ENCODE peak calls at places on chromosomes 13 and 19, in nine cellular contexts. One of them, this sample, is unnamed.

GRCh38 chr13:22828081-22828480 is 352.7 kb upstream of the SGCG start:
- DNase-seq in upper lobe of right lung: no peak
- DNase-seq in MM.1S: no peak
- DNase-seq in AML-193: no peak
- DNase-seq in left cardiac atrium: no peak
- DNase-seq in stimulated activated CD4-positive, alpha-beta T cell treated with anti-CD3 and anti-CD28 coated beads, Interleukin-15, amount 100 ng/mL, for 24 hours: no peak
- DNase-seq in activated CD4-positive, alpha-beta memory T cell treated with anti-CD3 and anti-CD28 coated beads, Interleukin-2, amount 10 ng/mL, durations not matched to agents 7 days and 5 days: no peak
- DNase-seq in A549: no peak
- DNase-seq in T-cell: no peak
- DNase-seq in this sample: peak

GRCh38 chr19:41932259-41933130 is 4.2 kb upstream of the ERFL start:
- DNase-seq in upper lobe of right lung: no peak
- DNase-seq in MM.1S: no peak
- DNase-seq in AML-193: no peak
- DNase-seq in left cardiac atrium: no peak
- DNase-seq in stimulated activated CD4-positive, alpha-beta T cell treated with anti-CD3 and anti-CD28 coated beads, Interleukin-15, amount 100 ng/mL, for 24 hours: no peak
- DNase-seq in activated CD4-positive, alpha-beta memory T cell treated with anti-CD3 and anti-CD28 coated beads, Interleukin-2, amount 10 ng/mL, durations not matched to agents 7 days and 5 days: no peak
- DNase-seq in A549: no peak
- DNase-seq in T-cell: no peak
- DNase-seq in this sample: no peak

GRCh38 chr13:75762066-75762937 is 126.2 kb downstream of the LMO7 start:
- DNase-seq in upper lobe of right lung: no peak
- DNase-seq in MM.1S: peak
- DNase-seq in AML-193: no peak
- DNase-seq in left cardiac atrium: no peak
- DNase-seq in stimulated activated CD4-positive, alpha-beta T cell treated with anti-CD3 and anti-CD28 coated beads, Interleukin-15, amount 100 ng/mL, for 24 hours: peak
- DNase-seq in activated CD4-positive, alpha-beta memory T cell treated with anti-CD3 and anti-CD28 coated beads, Interleukin-2, amount 10 ng/mL, durations not matched to agents 7 days and 5 days: peak
- DNase-seq in A549: no peak
- DNase-seq in T-cell: peak
- DNase-seq in this sample: peak

GRCh38 chr19:33219261-33219812 is 6.3 kb downstream of the SLC7A10 start:
- DNase-seq in upper lobe of right lung: no peak
- DNase-seq in MM.1S: no peak
- DNase-seq in AML-193: no peak
- DNase-seq in left cardiac atrium: no peak
- DNase-seq in stimulated activated CD4-positive, alpha-beta T cell treated with anti-CD3 and anti-CD28 coated beads, Interleukin-15, amount 100 ng/mL, for 24 hours: no peak
- DNase-seq in activated CD4-positive, alpha-beta memory T cell treated with anti-CD3 and anti-CD28 coated beads, Interleukin-2, amount 10 ng/mL, durations not matched to agents 7 days and 5 days: no peak
- DNase-seq in A549: no peak
- DNase-seq in T-cell: no peak
- DNase-seq in this sample: no peak

GRCh38 chr13:99981115-99982020 is at the start of gene ZIC2:
- DNase-seq in upper lobe of right lung: no peak
- DNase-seq in MM.1S: peak
- DNase-seq in AML-193: no peak
- DNase-seq in left cardiac atrium: no peak
- DNase-seq in stimulated activated CD4-positive, alpha-beta T cell treated with anti-CD3 and anti-CD28 coated beads, Interleukin-15, amount 100 ng/mL, for 24 hours: peak
- DNase-seq in activated CD4-positive, alpha-beta memory T cell treated with anti-CD3 and anti-CD28 coated beads, Interleukin-2, amount 10 ng/mL, durations not matched to agents 7 days and 5 days: no peak
- DNase-seq in A549: no peak
- DNase-seq in T-cell: no peak
- DNase-seq in this sample: no peak

GRCh38 chr13:98422046-98422445 is 154.9 kb downstream of the STK24 start:
- DNase-seq in upper lobe of right lung: no peak
- DNase-seq in MM.1S: no peak
- DNase-seq in AML-193: no peak
- DNase-seq in left cardiac atrium: no peak
- DNase-seq in stimulated activated CD4-positive, alpha-beta T cell treated with anti-CD3 and anti-CD28 coated beads, Interleukin-15, amount 100 ng/mL, for 24 hours: no peak
- DNase-seq in activated CD4-positive, alpha-beta memory T cell treated with anti-CD3 and anti-CD28 coated beads, Interleukin-2, amount 10 ng/mL, durations not matched to agents 7 days and 5 days: no peak
- DNase-seq in A549: no peak
- DNase-seq in T-cell: no peak
- DNase-seq in this sample: no peak

GRCh38 chr13:52845766-52846566 is 2.5 kb downstream of the PCDH8 start:
- DNase-seq in upper lobe of right lung: peak
- DNase-seq in MM.1S: no peak
- DNase-seq in AML-193: no peak
- DNase-seq in left cardiac atrium: peak
- DNase-seq in stimulated activated CD4-positive, alpha-beta T cell treated with anti-CD3 and anti-CD28 coated beads, Interleukin-15, amount 100 ng/mL, for 24 hours: peak
- DNase-seq in activated CD4-positive, alpha-beta memory T cell treated with anti-CD3 and anti-CD28 coated beads, Interleukin-2, amount 10 ng/mL, durations not matched to agents 7 days and 5 days: peak
- DNase-seq in A549: no peak
- DNase-seq in T-cell: no peak
- DNase-seq in this sample: no peak

GRCh38 chr13:40438999-40439797 is 227.2 kb downstream of the FOXO1 start:
- DNase-seq in upper lobe of right lung: no peak
- DNase-seq in MM.1S: no peak
- DNase-seq in AML-193: no peak
- DNase-seq in left cardiac atrium: peak
- DNase-seq in stimulated activated CD4-positive, alpha-beta T cell treated with anti-CD3 and anti-CD28 coated beads, Interleukin-15, amount 100 ng/mL, for 24 hours: peak
- DNase-seq in activated CD4-positive, alpha-beta memory T cell treated with anti-CD3 and anti-CD28 coated beads, Interleukin-2, amount 10 ng/mL, durations not matched to agents 7 days and 5 days: no peak
- DNase-seq in A549: no peak
- DNase-seq in T-cell: no peak
- DNase-seq in this sample: no peak

GRCh38 chr19:5957132-5957531 is 20.8 kb downstream of the RANBP3 start:
- DNase-seq in upper lobe of right lung: no peak
- DNase-seq in MM.1S: no peak
- DNase-seq in AML-193: no peak
- DNase-seq in left cardiac atrium: no peak
- DNase-seq in stimulated activated CD4-positive, alpha-beta T cell treated with anti-CD3 and anti-CD28 coated beads, Interleukin-15, amount 100 ng/mL, for 24 hours: no peak
- DNase-seq in activated CD4-positive, alpha-beta memory T cell treated with anti-CD3 and anti-CD28 coated beads, Interleukin-2, amount 10 ng/mL, durations not matched to agents 7 days and 5 days: no peak
- DNase-seq in A549: no peak
- DNase-seq in T-cell: no peak
- DNase-seq in this sample: no peak

This sample was measured in kidney epithelial cell.